ENCODE peak calls at places on chromosomes 11 and 22, in four cellular contexts. K is HCT116, Q is Panc1, L is HepG2. C is an unnamed sample.

GRCh38 chr11:9862981-9863380 is 199.1 kb downstream of the SWAP70 start:
- DNase-seq in K (no peak), Q (no peak), L (no peak), C (no peak)

GRCh38 chr11:18578975-18579598 is 9.4 kb downstream of the UEVLD start:
- DNase-seq in K (no peak), Q (no peak), L (peak), C (peak)

GRCh38 chr22:31451709-31452571 is 37.7 kb downstream of the EIF4ENIF1 start:
- DNase-seq in K (peak), Q (peak), L (peak), C (no peak)

GRCh38 chr11:64499261-64500004 is 91.6 kb upstream of the SLC22A12 start:
- DNase-seq in K (no peak), Q (no peak), L (no peak), C (no peak)

GRCh38 chr22:23815781-23816551 is 22.8 kb downstream of the DERL3 start:
- DNase-seq in K (no peak), Q (no peak), L (no peak), C (no peak)

GRCh38 chr11:112795142-112795815 is 165.9 kb upstream of the NCAM1 start:
- DNase-seq in K (peak), Q (peak), L (peak), C (peak)

GRCh38 chr11:8080674-8081590 is at the start of gene TUB:
- DNase-seq in K (no peak), Q (no peak), L (no peak), C (no peak)

GRCh38 chr22:18091478-18091877 is 13.7 kb downstream of the PEX26 start:
- DNase-seq in K (no peak), Q (no peak), L (no peak), C (no peak)

GRCh38 chr11:61028135-61028729 is 56.8 kb downstream of the CD6 start:
- DNase-seq in K (no peak), Q (no peak), L (no peak), C (no peak)
- TF ChIP-seq TCF7L2 in K (no peak), Q (no peak), L (no peak), C (no peak)

DNA sequence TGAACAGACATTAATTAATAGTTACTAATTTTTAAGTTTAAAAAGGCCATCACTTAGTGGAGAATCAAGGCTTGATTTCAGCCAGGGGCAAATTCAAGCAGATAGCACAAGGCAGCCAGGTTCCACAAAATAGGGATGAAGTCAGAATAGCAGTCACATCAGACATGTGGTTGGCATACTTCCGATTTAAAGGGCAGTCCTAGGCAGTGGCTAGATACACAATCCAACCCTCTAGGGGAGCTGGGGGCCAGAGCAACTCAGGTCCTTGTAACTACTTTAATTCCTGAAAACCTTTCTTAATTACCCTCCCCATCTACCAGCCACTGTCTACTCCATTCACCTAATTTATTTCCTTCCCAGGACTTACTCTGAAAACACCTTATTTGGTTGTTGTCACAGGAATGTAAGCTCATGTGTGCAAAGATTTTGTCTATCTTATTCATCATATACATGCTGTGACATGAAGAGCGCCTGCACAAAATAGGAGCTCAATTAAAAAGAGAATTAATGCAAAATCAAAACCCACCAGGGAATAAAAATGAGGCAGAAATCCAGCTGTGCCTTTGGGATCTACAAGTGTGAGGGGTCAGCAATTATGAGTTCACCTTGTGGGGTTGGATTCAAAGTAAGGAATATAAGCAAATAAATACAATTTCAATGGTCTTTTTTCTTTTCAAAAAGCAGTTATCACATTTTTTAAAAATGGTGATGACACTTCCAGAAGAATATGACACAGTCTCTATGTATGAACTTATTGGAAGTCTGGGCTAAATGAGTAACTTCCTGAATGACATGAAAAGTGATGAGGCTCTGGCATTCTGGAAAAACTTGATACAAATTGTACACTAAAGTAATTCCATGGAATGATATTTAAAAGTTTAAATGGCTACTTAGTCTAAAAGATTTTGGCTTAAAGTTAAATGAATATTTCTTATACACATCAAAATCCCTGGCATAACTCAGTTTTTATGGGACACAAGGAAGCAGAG is 53.8 kb downstream of the COPB1 start:
- DNase-seq in K (no peak), Q (no peak), L (no peak), C (no peak)
- TF ChIP-seq TCF7L2 in K (no peak), Q (no peak), L (no peak), C (no peak)

GRCh38 chr11:42239102-42239501 is 779.6 kb upstream of the LRRC4C start:
- DNase-seq in K (no peak), Q (no peak), L (no peak), C (no peak)
- TF ChIP-seq TCF7L2 in K (no peak), Q (no peak), L (no peak), C (no peak)

DNA sequence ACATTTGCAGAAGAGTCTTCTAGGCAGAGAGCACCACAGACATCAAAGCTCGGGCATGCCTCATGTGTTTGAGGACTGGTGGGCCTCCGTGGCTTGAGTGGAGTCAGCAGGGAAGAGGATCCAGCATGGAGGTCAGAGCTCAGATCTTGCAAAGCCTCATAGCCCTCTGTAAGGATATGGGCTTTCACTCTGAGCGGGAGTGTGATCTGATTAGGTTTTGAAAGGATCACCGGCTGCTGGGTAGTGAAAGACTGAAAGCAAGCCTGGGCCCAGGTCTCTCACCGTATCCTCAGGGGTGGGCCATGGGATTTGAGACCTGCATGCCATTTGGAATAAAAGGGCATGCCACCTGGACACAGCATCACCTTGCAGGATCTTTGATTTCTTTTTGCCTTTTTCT is 112.7 kb downstream of the TEAD1 start:
- DNase-seq in K (no peak), Q (no peak), L (no peak), C (no peak)
- TF ChIP-seq TCF7L2 in K (no peak), Q (no peak), L (no peak), C (no peak)

DNA sequence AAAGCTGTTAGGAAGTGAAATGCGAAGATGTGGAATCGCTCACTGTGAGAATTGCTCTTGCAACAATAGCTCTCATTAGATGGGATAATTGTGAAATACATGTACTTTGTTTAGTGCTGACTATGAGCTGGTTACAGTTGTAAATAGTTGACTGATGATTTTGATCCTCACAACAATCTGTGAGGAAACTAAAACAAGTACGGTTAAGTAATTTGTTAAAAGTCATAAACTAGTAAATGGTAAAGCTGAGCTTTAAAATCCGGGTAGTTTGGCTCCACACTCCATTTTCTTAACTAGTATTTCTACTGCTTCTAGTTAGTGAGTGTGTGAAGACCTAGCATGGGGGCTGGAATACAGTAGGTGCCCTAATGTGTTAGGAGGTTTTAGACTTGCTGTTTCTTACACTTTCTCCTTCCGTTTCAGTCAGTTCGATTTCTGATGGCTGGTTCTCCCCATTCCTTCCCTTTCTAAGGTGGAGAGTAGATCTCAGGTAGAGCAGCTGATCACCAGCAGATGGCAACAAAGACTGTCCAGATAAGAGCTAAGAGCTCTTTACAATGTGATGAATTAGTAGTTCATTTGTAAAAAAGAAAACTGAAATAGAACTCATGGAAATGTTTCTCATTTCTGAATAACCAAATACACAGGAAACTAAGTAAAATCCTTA is 16.3 kb upstream of the CYP2R1 start:
- DNase-seq in K (peak), Q (no peak), L (peak), C (peak)
- TF ChIP-seq TCF7L2 in K (no peak), Q (no peak), L (no peak), C (no peak)

DNA sequence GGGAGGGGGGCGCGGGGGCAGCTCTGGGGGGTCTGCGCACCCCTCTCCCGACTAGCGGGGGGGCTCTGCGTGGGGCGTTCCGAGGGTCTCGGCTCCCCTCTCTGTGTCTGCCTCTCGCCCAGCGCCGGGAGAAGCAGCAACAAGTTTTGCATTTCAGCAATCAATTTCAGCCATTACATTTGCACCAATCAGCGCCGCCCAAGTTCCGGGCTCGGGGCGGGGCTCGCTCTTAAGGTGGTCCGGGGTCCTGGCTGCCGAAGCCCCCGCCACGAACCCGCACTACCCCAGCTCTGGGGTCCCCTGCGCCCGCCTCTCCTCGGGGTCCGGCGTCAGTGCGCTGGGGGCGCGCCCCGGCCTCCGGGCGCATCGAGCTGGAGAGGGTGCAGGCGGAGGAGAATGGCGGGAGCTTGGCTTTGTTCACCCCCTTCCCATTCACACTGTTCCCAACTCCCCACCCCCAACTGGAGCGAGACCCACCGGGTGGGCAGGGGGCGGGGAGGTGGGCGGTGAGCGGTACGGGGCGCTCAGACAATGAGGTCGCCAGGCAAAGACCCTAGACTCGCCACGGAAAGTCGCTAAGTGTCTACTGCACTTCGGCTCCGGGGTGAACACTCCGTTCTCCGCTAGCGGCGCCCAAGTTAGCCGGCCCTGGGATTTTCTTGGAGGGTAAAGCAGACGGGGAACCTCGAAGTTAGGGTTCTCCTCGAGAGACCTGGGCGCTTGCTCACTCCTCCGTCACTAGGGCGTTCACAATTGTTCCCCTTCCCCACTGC is at the start of gene MN1:
- DNase-seq in K (no peak), Q (no peak), L (no peak), C (no peak)
- TF ChIP-seq TCF7L2 in K (peak), Q (no peak), L (no peak), C (no peak)

DNA sequence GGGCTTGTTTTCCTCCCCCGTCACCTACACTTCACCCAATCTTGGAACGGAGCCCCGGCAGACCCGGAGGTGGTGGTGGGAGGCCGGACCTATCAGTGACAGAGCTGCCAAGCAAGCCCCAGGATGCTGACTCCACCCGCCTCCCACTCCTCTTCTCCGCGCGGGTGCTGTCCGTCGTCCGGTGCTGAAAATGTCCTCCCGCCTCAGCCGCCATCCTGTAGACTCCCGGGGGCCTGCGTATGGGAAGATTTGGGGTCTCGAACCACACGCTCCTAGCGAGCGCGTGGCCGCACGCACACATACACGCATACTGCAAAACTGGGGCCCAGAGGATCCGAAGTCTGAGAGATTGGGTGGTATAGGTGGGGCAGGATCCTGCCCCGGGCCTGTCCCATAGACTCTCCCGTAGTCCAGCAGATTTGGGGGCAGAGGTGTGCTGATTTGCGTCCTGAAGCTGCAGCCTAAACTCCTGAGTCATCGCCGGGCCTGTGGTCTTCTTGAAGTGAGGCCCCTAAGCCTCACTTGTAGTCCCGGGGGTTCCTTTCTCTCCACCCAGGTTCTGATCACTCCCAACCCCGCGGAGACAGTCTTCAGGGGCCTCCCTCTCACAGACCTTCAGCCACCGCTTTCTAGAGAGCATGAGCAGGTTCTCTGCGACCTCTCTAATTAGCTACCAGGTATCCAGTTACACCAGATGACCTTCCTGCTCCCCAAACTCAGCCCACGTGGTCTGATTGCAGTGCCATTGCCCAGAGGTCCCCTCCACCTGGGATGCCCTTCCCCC is 797 bp upstream of the YIF1A start:
- DNase-seq in K (no peak), Q (peak), L (no peak), C (peak)
- TF ChIP-seq TCF7L2 in K (no peak), Q (no peak), L (no peak), C (no peak)

DNA sequence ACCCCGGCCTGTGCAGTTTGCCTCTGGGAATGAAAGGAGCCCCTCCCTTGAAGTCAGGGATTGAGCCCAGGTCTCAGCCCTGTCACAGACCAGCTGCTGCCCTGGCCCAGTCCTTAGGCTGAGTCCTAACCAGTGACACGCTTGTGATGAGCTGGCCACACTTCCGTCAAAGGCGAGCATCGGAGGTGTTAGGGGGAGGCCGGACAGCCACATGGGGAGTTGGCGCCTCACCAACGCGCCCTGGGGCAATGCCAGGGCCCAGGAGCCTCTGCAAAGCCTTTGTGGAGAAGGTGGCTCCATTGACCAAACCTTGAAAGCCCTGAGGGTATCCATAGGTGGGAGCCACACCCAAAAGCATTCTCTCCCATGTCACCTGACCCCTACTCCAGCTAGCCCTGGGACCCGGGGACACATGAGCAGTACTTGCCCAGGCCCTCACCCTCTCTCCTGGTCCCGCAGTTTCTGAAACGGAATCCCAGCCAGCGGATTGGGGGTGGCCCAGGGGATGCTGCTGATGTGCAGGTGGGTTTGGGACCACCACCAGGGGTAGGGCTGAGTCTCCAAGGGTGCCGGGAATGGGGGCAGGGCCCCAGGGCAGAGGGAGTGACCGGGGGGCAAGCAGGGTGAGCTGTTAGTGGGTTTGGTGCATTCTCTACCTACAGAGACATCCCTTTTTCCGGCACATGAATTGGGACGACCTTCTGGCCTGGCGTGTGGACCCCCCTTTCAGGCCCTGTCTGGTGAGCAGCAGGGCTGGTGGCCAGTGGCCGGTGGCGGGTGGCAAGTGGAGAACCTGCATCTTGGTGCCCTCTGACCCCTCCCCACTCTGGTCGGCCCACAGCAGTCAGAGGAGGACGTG is 3.7 kb downstream of the PTPRCAP start:
- DNase-seq in K (no peak), Q (no peak), L (no peak), C (no peak)
- TF ChIP-seq TCF7L2 in K (no peak), Q (no peak), L (no peak), C (no peak)

GRCh38 chr11:82547163-82547560 is 186.5 kb downstream of the FAM181B start:
- DNase-seq in K (no peak), Q (no peak), L (no peak), C (no peak)

GRCh38 chr11:82546556-82547162 is 187.0 kb downstream of the FAM181B start:
- DNase-seq in K (no peak), Q (no peak), L (no peak), C (no peak)
- TF ChIP-seq TCF7L2 in K (no peak), Q (no peak), L (no peak), C (no peak)

C was measured in K562.